ENCODE peak calls at places on chromosome 19, in five cellular contexts. T is adrenal gland, P is AG04450, L is NCI-H1436, D is endothelial cell. J is an unnamed sample.

GRCh38 chr19:48962029-48962848 is 2.9 kb upstream of the FTL start:
- DNase-seq in L (no peak), P (no peak), D (no peak), T (peak), J (peak)

GRCh38 chr19:18226956-18227780 is 930 bp upstream of the PDE4C start:
- DNase-seq in L (no peak), D (no peak), P (no peak), T (no peak), J (no peak)

GRCh38 chr19:30070970-30071632 is 129.1 kb downstream of the URI1 start:
- DNase-seq in T (no peak), L (no peak), P (no peak), D (no peak), J (no peak)

GRCh38 chr19:32464279-32464678 is 58.7 kb downstream of the DPY19L3 start:
- DNase-seq in D (no peak), T (no peak), P (no peak), L (no peak), J (no peak)

GRCh38 chr19:3976495-3977241 is 5.8 kb upstream of the DAPK3 start:
- DNase-seq in P (no peak), D (no peak), T (peak), L (no peak), J (no peak)

GRCh38 chr19:17243854-17244617 is 1.7 kb downstream of the NR2F6 start:
- DNase-seq in T (peak), L (no peak), D (peak), P (no peak), J (peak)

GRCh38 chr19:46271488-46272197 is 25.2 kb upstream of the HIF3A start:
- DNase-seq in T (peak), L (no peak), P (no peak), D (no peak), J (no peak)

GRCh38 chr19:8367327-8368001 is 3.5 kb downstream of the ANGPTL4 start:
- DNase-seq in D (peak), L (no peak), T (peak), P (peak), J (peak)